ENCODE peak calls at places on chromosomes 1 and 21, in eight cellular contexts. One of them, this sample, is unnamed.

GRCh38 chr1:22491995-22492726 is 40.5 kb downstream of the ZBTB40 start:
- DNase-seq in neural crest cell: no peak
- DNase-seq in CD14-positive monocyte: no peak
- DNase-seq in WTC11: no peak
- DNase-seq in GM10248: no peak
- DNase-seq in astrocyte of the cerebellum: no peak
- DNase-seq in lung: no peak
- DNase-seq in fibroblast of pulmonary artery: no peak
- DNase-seq in this sample: no peak

GRCh38 chr1:6447016-6447817 is 18.8 kb downstream of the TNFRSF25 start:
- DNase-seq in neural crest cell: peak
- DNase-seq in CD14-positive monocyte: no peak
- DNase-seq in WTC11: peak
- DNase-seq in GM10248: no peak
- DNase-seq in astrocyte of the cerebellum: no peak
- DNase-seq in lung: no peak
- DNase-seq in fibroblast of pulmonary artery: no peak
- DNase-seq in this sample: no peak

GRCh38 chr21:34800797-34801518 is 132.2 kb downstream of the CLIC6 start:
- DNase-seq in neural crest cell: no peak
- DNase-seq in CD14-positive monocyte: no peak
- DNase-seq in WTC11: no peak
- DNase-seq in GM10248: no peak
- DNase-seq in astrocyte of the cerebellum: no peak
- DNase-seq in lung: no peak
- DNase-seq in fibroblast of pulmonary artery: no peak
- DNase-seq in this sample: no peak

GRCh38 chr1:223745731-223746130 is 33.4 kb downstream of the CAPN2 start:
- DNase-seq in neural crest cell: no peak
- DNase-seq in CD14-positive monocyte: no peak
- DNase-seq in WTC11: no peak
- DNase-seq in GM10248: no peak
- DNase-seq in astrocyte of the cerebellum: no peak
- DNase-seq in lung: no peak
- DNase-seq in fibroblast of pulmonary artery: peak
- DNase-seq in this sample: no peak

GRCh38 chr1:29209173-29209572 is 21.6 kb downstream of the MECR start:
- DNase-seq in neural crest cell: no peak
- DNase-seq in CD14-positive monocyte: no peak
- DNase-seq in WTC11: no peak
- DNase-seq in GM10248: no peak
- DNase-seq in astrocyte of the cerebellum: no peak
- DNase-seq in lung: no peak
- DNase-seq in fibroblast of pulmonary artery: no peak
- DNase-seq in this sample: no peak

GRCh38 chr1:206753141-206753540 is 17.4 kb upstream of the IL19 start:
- DNase-seq in neural crest cell: no peak
- DNase-seq in CD14-positive monocyte: peak
- DNase-seq in WTC11: no peak
- DNase-seq in GM10248: no peak
- DNase-seq in astrocyte of the cerebellum: no peak
- DNase-seq in lung: no peak
- DNase-seq in fibroblast of pulmonary artery: no peak
- DNase-seq in this sample: no peak

GRCh38 chr1:228344631-228345072 is 62.0 kb downstream of the TRIM11 start:
- DNase-seq in neural crest cell: no peak
- DNase-seq in CD14-positive monocyte: no peak
- DNase-seq in WTC11: no peak
- DNase-seq in GM10248: no peak
- DNase-seq in astrocyte of the cerebellum: no peak
- DNase-seq in lung: no peak
- DNase-seq in fibroblast of pulmonary artery: no peak
- DNase-seq in this sample: no peak

GRCh38 chr1:63721531-63722189 is 52.2 kb upstream of the ROR1 start:
- DNase-seq in neural crest cell: no peak
- DNase-seq in CD14-positive monocyte: no peak
- DNase-seq in WTC11: no peak
- DNase-seq in GM10248: no peak
- DNase-seq in astrocyte of the cerebellum: no peak
- DNase-seq in lung: no peak
- DNase-seq in fibroblast of pulmonary artery: peak
- DNase-seq in this sample: no peak

GRCh38 chr1:150981177-150981804 is 801 bp upstream of the ANXA9 start:
- DNase-seq in neural crest cell: no peak
- DNase-seq in CD14-positive monocyte: no peak
- DNase-seq in WTC11: peak
- DNase-seq in GM10248: no peak
- DNase-seq in astrocyte of the cerebellum: no peak
- DNase-seq in lung: peak
- DNase-seq in fibroblast of pulmonary artery: no peak
- DNase-seq in this sample: no peak

GRCh38 chr1:94121411-94121821 is 468 bp upstream of the ABCA4 start:
- DNase-seq in neural crest cell: no peak
- DNase-seq in CD14-positive monocyte: no peak
- DNase-seq in WTC11: no peak
- DNase-seq in GM10248: no peak
- DNase-seq in astrocyte of the cerebellum: no peak
- DNase-seq in lung: no peak
- DNase-seq in fibroblast of pulmonary artery: no peak
- DNase-seq in this sample: no peak

GRCh38 chr1:172118618-172119017 is 277.3 kb downstream of the DNM3 start:
- DNase-seq in neural crest cell: no peak
- DNase-seq in CD14-positive monocyte: no peak
- DNase-seq in WTC11: no peak
- DNase-seq in GM10248: no peak
- DNase-seq in astrocyte of the cerebellum: no peak
- DNase-seq in lung: no peak
- DNase-seq in fibroblast of pulmonary artery: no peak
- DNase-seq in this sample: no peak

GRCh38 chr1:217493290-217493689 is 137.6 kb downstream of the GPATCH2 start:
- DNase-seq in neural crest cell: no peak
- DNase-seq in CD14-positive monocyte: no peak
- DNase-seq in WTC11: no peak
- DNase-seq in GM10248: no peak
- DNase-seq in astrocyte of the cerebellum: no peak
- DNase-seq in lung: no peak
- DNase-seq in fibroblast of pulmonary artery: peak
- DNase-seq in this sample: no peak

GRCh38 chr1:227805606-227806197 is 9.8 kb upstream of the PRSS38 start:
- DNase-seq in neural crest cell: no peak
- DNase-seq in CD14-positive monocyte: no peak
- DNase-seq in WTC11: no peak
- DNase-seq in GM10248: no peak
- DNase-seq in astrocyte of the cerebellum: peak
- DNase-seq in lung: no peak
- DNase-seq in fibroblast of pulmonary artery: peak
- DNase-seq in this sample: no peak

GRCh38 chr1:119773711-119774241 is 5.1 kb upstream of the HMGCS2 start:
- DNase-seq in neural crest cell: no peak
- DNase-seq in CD14-positive monocyte: no peak
- DNase-seq in WTC11: no peak
- DNase-seq in GM10248: no peak
- DNase-seq in astrocyte of the cerebellum: no peak
- DNase-seq in lung: no peak
- DNase-seq in fibroblast of pulmonary artery: no peak
- DNase-seq in this sample: no peak

GRCh38 chr1:50335036-50335435 is 88.2 kb downstream of the DMRTA2 start:
- DNase-seq in neural crest cell: no peak
- DNase-seq in CD14-positive monocyte: no peak
- DNase-seq in WTC11: no peak
- DNase-seq in GM10248: no peak
- DNase-seq in astrocyte of the cerebellum: no peak
- DNase-seq in lung: no peak
- DNase-seq in fibroblast of pulmonary artery: no peak
- DNase-seq in this sample: no peak

GRCh38 chr1:101993703-101994102 is 3.0 kb downstream of the OLFM3 start:
- DNase-seq in neural crest cell: no peak
- DNase-seq in CD14-positive monocyte: no peak
- DNase-seq in WTC11: no peak
- DNase-seq in GM10248: no peak
- DNase-seq in astrocyte of the cerebellum: no peak
- DNase-seq in lung: no peak
- DNase-seq in fibroblast of pulmonary artery: peak
- DNase-seq in this sample: no peak

GRCh38 chr1:246647113-246647512 is 77.1 kb upstream of the SCCPDH start:
- DNase-seq in neural crest cell: peak
- DNase-seq in CD14-positive monocyte: no peak
- DNase-seq in WTC11: peak
- DNase-seq in GM10248: no peak
- DNase-seq in astrocyte of the cerebellum: peak
- DNase-seq in lung: no peak
- DNase-seq in fibroblast of pulmonary artery: peak
- DNase-seq in this sample: no peak

DNA sequence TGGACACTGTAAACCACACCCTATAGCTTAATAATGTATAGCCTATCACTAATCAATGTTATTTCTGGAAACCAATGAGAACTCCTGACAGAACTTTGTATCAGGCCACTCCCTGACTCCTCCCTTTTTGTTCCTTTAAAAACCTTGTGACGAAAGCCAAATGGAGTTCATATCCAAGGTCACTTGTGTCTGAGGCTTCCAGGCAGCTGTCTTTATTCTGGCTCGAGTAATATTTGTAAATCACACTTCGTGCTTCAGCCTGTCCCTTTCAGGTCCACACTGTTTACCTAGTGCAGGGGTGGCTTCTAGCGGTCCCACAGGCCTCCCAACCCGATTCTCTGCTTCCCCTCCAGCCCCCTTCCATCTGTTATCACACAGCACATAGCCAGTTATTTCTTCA is 16.2 kb upstream of the CAPN9 start:
- DNase-seq in neural crest cell: no peak
- DNase-seq in CD14-positive monocyte: no peak
- DNase-seq in WTC11: no peak
- DNase-seq in GM10248: no peak
- DNase-seq in astrocyte of the cerebellum: no peak
- DNase-seq in lung: no peak
- DNase-seq in fibroblast of pulmonary artery: no peak
- DNase-seq in this sample: no peak
- TF ChIP-seq CTCF in neural crest cell: no peak
- TF ChIP-seq CTCF in CD14-positive monocyte: no peak
- TF ChIP-seq CTCF in WTC11: no peak
- TF ChIP-seq CTCF in GM10248: no peak
- TF ChIP-seq CTCF in astrocyte of the cerebellum: no peak
- TF ChIP-seq CTCF in lung: no peak
- TF ChIP-seq CTCF in fibroblast of pulmonary artery: no peak
- TF ChIP-seq CTCF in this sample: no peak

GRCh38 chr1:154154534-154155181 is at the start of gene NUP210L:
- DNase-seq in neural crest cell: no peak
- DNase-seq in CD14-positive monocyte: no peak
- DNase-seq in WTC11: peak
- DNase-seq in GM10248: no peak
- DNase-seq in astrocyte of the cerebellum: no peak
- DNase-seq in lung: peak
- DNase-seq in fibroblast of pulmonary artery: peak
- DNase-seq in this sample: no peak
- TF ChIP-seq CTCF in neural crest cell: no peak
- TF ChIP-seq CTCF in CD14-positive monocyte: no peak
- TF ChIP-seq CTCF in WTC11: no peak
- TF ChIP-seq CTCF in GM10248: no peak
- TF ChIP-seq CTCF in astrocyte of the cerebellum: no peak
- TF ChIP-seq CTCF in lung: no peak
- TF ChIP-seq CTCF in fibroblast of pulmonary artery: no peak
- TF ChIP-seq CTCF in this sample: no peak

GRCh38 chr1:31744165-31744888 is 19.8 kb downstream of the ADGRB2 start:
- DNase-seq in neural crest cell: no peak
- DNase-seq in CD14-positive monocyte: no peak
- DNase-seq in WTC11: no peak
- DNase-seq in GM10248: peak
- DNase-seq in astrocyte of the cerebellum: no peak
- DNase-seq in lung: no peak
- DNase-seq in fibroblast of pulmonary artery: no peak
- DNase-seq in this sample: peak

GRCh38 chr1:31745071-31745897 is 18.9 kb downstream of the ADGRB2 start:
- DNase-seq in neural crest cell: peak
- DNase-seq in CD14-positive monocyte: no peak
- DNase-seq in WTC11: peak
- DNase-seq in GM10248: peak
- DNase-seq in astrocyte of the cerebellum: no peak
- DNase-seq in lung: peak
- DNase-seq in fibroblast of pulmonary artery: peak
- DNase-seq in this sample: peak

GRCh38 chr1:31746687-31747086 is 17.5 kb downstream of the ADGRB2 start:
- DNase-seq in neural crest cell: no peak
- DNase-seq in CD14-positive monocyte: no peak
- DNase-seq in WTC11: no peak
- DNase-seq in GM10248: no peak
- DNase-seq in astrocyte of the cerebellum: no peak
- DNase-seq in lung: no peak
- DNase-seq in fibroblast of pulmonary artery: no peak
- DNase-seq in this sample: no peak

GRCh38 chr1:31747304-31747703 is 16.8 kb downstream of the ADGRB2 start:
- DNase-seq in neural crest cell: no peak
- DNase-seq in CD14-positive monocyte: no peak
- DNase-seq in WTC11: no peak
- DNase-seq in GM10248: no peak
- DNase-seq in astrocyte of the cerebellum: no peak
- DNase-seq in lung: no peak
- DNase-seq in fibroblast of pulmonary artery: no peak
- DNase-seq in this sample: no peak

DNA sequence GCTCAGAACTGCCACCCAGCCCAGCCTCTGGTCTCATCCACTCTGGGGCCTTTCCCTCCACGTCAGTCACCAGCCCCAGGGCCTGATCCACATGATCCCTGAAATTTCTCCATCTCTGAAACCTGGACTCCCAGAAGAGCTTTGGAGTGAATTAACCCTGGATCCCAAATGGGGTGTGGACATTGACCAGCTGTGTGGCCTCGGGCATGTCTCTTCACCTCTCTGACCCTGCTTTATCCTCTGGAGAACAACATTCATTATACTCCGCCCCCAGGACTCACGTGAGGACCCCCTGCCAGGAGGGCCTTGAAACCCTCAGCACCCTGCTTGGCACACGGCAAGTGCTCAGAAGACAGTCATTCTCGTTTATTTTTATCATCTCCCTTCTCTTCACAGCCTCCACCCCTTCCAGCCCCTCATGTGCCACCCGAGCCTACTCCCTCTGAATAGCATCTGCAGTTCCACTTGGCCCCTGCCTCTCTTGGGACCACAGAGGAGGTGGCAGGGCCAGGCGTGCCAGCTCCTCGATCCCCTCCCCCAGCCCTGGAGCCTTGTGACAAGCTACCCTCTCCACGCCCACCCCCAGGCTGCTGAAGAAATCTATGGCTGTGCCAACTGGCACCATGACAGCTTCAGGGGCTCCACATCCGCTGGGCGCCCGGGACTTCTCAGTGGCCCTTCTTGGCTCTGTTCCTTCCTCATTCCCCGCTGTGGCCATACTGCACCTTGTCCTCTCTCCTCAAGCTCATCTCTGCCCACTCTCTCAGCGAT is 18.1 kb downstream of the ADGRB2 start:
- DNase-seq in neural crest cell: no peak
- DNase-seq in CD14-positive monocyte: no peak
- DNase-seq in WTC11: no peak
- DNase-seq in GM10248: no peak
- DNase-seq in astrocyte of the cerebellum: no peak
- DNase-seq in lung: no peak
- DNase-seq in fibroblast of pulmonary artery: no peak
- DNase-seq in this sample: no peak
- TF ChIP-seq CTCF in neural crest cell: peak
- TF ChIP-seq CTCF in CD14-positive monocyte: peak
- TF ChIP-seq CTCF in WTC11: no peak
- TF ChIP-seq CTCF in GM10248: no peak
- TF ChIP-seq CTCF in astrocyte of the cerebellum: no peak
- TF ChIP-seq CTCF in lung: no peak
- TF ChIP-seq CTCF in fibroblast of pulmonary artery: no peak
- TF ChIP-seq CTCF in this sample: no peak

GRCh38 chr1:212540031-212540430 is 68.5 kb upstream of the ATF3 start:
- DNase-seq in neural crest cell: no peak
- DNase-seq in CD14-positive monocyte: no peak
- DNase-seq in WTC11: no peak
- DNase-seq in GM10248: no peak
- DNase-seq in astrocyte of the cerebellum: no peak
- DNase-seq in lung: no peak
- DNase-seq in fibroblast of pulmonary artery: no peak
- DNase-seq in this sample: no peak
- TF ChIP-seq CTCF in neural crest cell: no peak
- TF ChIP-seq CTCF in CD14-positive monocyte: no peak
- TF ChIP-seq CTCF in WTC11: no peak
- TF ChIP-seq CTCF in GM10248: no peak
- TF ChIP-seq CTCF in astrocyte of the cerebellum: no peak
- TF ChIP-seq CTCF in lung: no peak
- TF ChIP-seq CTCF in fibroblast of pulmonary artery: no peak
- TF ChIP-seq CTCF in this sample: no peak

This sample was measured in GM20000.